ENCODE peak calls at places on chromosomes 3 and 15, in seven cellular contexts. C is IMR-90, I is neuronal stem cell, K is mesendoderm, S is H1, F is H9, A is trophoblast cell. B is an unnamed sample.

GRCh38 chr3:51786247-51786646 is 7.2 kb upstream of the IQCF6 start:
- DNase-seq in S (no peak), F (no peak), C (no peak), A (no peak), K (no peak), I (no peak), B (no peak)

GRCh38 chr3:71428841-71429609 is 154.5 kb downstream of the FOXP1 start:
- DNase-seq in S (no peak), C (peak), F (no peak), A (peak), K (no peak), I (no peak), B (no peak)

GRCh38 chr3:149638401-149639092 is 19.3 kb downstream of the WWTR1 start:
- DNase-seq in I (no peak), C (peak), K (no peak), F (no peak), S (no peak), A (no peak), B (peak)

GRCh38 chr15:88399021-88399685 is 68.0 kb downstream of the MRPL46 start:
- DNase-seq in F (no peak), S (no peak), K (no peak), A (no peak), I (no peak), C (no peak), B (no peak)

GRCh38 chr3:7001370-7001769 is 140.5 kb downstream of the GRM7 start:
- DNase-seq in F (no peak), C (no peak), I (no peak), A (no peak), K (no peak), S (no peak), B (no peak)

GRCh38 chr3:194278186-194278845 is 72.8 kb downstream of the CPN2 start:
- DNase-seq in I (no peak), A (no peak), C (no peak), K (no peak), F (peak), S (no peak), B (no peak)

GRCh38 chr15:82943176-82943575 is 9.3 kb downstream of the HOMER2 start:
- DNase-seq in F (no peak), I (no peak), C (no peak), K (peak), A (no peak), S (no peak), B (no peak)

GRCh38 chr15:47496343-47497185 is 220.7 kb upstream of the SEMA6D start:
- DNase-seq in A (no peak), S (no peak), I (no peak), F (no peak), C (no peak), K (no peak), B (no peak)

GRCh38 chr3:58626841-58627579 is 39.6 kb downstream of the FAM3D start:
- DNase-seq in I (no peak), F (no peak), K (no peak), A (no peak), S (no peak), C (no peak), B (no peak)

GRCh38 chr3:107446706-107447105 is 69.5 kb downstream of the CCDC54 start:
- DNase-seq in F (no peak), I (no peak), C (no peak), A (no peak), K (no peak), S (no peak), B (no peak)

GRCh38 chr15:94125698-94126097 is 105.7 kb upstream of the MCTP2 start:
- DNase-seq in S (no peak), I (no peak), A (no peak), K (no peak), C (no peak), F (no peak), B (no peak)

GRCh38 chr15:60966316-60966715 is 262.8 kb downstream of the RORA start:
- DNase-seq in A (no peak), F (no peak), C (peak), K (no peak), S (no peak), I (no peak), B (no peak)

GRCh38 chr15:27833178-27833577 is 265.9 kb downstream of the OCA2 start:
- DNase-seq in C (no peak), S (no peak), K (no peak), I (no peak), F (no peak), A (no peak), B (no peak)

GRCh38 chr3:120569224-120569915 is 26.8 kb upstream of the NDUFB4 start:
- DNase-seq in K (no peak), C (peak), I (no peak), A (no peak), F (no peak), S (no peak), B (no peak)

GRCh38 chr3:120567370-120568197 is 28.6 kb upstream of the NDUFB4 start:
- DNase-seq in K (peak), C (peak), F (no peak), A (no peak), S (no peak), I (no peak), B (peak)

GRCh38 chr3:120568198-120568523 is 28.0 kb upstream of the NDUFB4 start:
- DNase-seq in F (no peak), K (no peak), I (no peak), A (no peak), C (no peak), S (no peak), B (no peak)

GRCh38 chr3:120568624-120569023 is 27.5 kb upstream of the NDUFB4 start:
- DNase-seq in A (no peak), I (no peak), S (no peak), K (peak), C (peak), F (no peak), B (peak)

DNA sequence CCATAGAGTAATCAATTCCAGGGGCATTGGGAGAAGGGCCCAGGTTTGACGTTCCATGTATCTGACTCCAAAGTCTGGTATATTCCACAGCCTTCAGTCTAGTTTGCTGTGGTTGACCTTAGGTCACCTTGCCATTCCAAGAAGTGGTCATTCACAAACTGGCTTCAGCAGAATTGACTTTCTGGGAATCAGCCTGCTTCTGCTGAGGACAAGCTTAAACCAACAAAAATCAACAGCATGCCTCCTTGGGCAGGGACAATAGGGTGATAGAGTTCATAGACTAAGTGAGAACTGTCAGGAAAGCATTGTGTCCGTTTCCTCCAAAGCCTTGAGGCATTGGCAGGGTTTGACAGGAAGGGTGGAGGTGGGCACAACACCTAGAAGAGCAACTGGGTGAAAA is 24.1 kb upstream of the NDUFB4 start:
- DNase-seq in A (no peak), C (no peak), S (no peak), K (no peak), F (no peak), I (no peak), B (no peak)
- H4K8ac ChIP-seq in A (no peak), C (no peak), S (no peak), K (no peak), F (no peak), I (no peak), B (no peak)

DNA sequence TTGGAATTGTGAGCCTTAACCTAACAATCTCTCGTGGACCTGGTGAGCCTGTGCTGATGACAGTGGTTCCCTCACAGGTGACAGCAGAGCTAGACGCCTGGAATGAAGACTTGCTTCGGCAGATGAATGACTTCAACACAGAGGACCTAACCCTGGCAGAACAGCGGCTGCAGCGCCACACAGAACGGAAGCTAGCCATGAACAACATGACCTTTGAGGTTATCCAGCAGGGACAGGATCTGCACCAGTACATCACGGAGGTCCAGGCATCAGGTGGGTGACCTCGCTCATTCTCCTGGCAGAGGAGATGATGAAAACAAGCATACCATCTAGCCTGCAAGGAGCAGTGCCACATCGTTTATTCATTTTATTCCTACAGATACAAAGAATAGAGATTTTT is 316.9 kb upstream of the UMPS start:
- DNase-seq in S (no peak), F (no peak), I (no peak), A (no peak), C (no peak), K (no peak), B (no peak)
- H4K8ac ChIP-seq in S (no peak), F (no peak), I (no peak), A (no peak), C (no peak), K (no peak), B (no peak)

DNA sequence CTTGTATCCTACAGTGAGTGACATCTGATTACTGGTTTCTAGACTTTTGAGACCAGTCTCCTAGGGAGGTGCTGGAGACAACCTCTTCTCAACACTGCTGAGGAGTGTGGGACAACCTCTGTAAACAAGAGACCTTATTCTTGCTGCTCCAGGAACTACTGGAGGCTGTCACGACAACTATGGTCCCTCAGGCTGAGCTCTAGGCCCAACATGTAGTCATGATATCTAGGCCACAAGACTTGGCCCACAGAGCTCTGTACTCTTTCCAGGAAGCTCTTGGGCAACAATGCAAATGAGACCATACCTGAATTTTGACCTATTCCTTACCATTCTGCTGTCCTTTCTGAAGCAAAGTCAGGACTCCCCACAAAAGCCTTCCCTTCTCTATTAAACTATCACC is 24.3 kb upstream of the HEG1 start:
- DNase-seq in A (peak), C (no peak), S (no peak), I (no peak), F (no peak), K (no peak), B (no peak)
- H4K8ac ChIP-seq in A (no peak), C (peak), S (no peak), I (no peak), F (no peak), K (no peak), B (no peak)

DNA sequence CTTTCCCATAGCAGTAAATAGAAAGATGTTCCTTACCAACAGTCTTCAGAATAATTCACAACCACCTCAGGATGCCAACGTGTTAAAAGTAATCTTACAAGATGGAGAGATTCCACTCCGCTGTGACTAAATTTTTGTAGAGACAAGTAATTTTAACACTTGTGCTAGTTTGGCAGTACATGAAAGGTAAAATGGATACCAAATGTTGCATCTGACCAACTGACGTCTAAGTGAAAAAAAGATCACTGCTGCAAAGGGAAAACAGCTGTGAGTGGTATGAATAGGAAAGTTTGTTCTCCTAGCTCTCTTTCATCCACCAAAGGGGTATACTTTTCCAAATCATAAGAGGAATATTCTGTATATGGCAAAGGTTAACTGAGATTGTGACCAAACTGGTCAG is 2.6 kb downstream of the SPG21 start:
- DNase-seq in C (no peak), S (no peak), A (no peak), I (no peak), K (no peak), F (no peak), B (no peak)
- H4K8ac ChIP-seq in C (no peak), S (no peak), A (no peak), I (no peak), K (no peak), F (no peak), B (no peak)

DNA sequence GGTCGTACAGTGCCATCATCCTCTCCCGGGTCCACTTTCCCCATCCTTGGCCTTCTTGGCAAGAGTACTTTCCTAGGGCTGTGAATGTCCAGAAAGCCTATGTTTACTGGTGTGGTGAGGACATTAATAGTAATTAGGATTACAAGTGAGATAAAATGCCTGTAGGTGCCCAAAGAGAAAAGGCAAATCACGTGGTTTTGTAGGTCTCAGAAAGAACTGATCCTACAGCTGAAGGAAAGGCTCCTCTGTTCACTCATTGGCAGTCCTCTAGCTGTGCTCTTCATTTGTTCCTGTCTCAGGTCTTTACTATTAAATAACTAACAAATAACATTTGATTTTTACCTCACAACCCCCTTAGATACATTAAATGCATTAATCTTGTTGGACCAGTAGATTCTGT is 220.1 kb upstream of the CBLB start:
- DNase-seq in S (no peak), C (no peak), K (no peak), F (no peak), A (no peak), I (no peak), B (no peak)
- H4K8ac ChIP-seq in S (no peak), C (no peak), K (no peak), F (no peak), A (no peak), I (no peak), B (no peak)

GRCh38 chr15:99613887-99614642 is 48.3 kb downstream of the MEF2A start:
- DNase-seq in C (peak), A (peak), K (no peak), S (no peak), F (no peak), I (no peak), B (peak)

GRCh38 chr15:99616129-99616528 is 50.3 kb downstream of the MEF2A start:
- DNase-seq in I (no peak), S (no peak), K (no peak), F (no peak), A (no peak), C (no peak), B (no peak)

GRCh38 chr15:99615460-99615859 is 49.7 kb downstream of the MEF2A start:
- DNase-seq in S (no peak), K (no peak), A (no peak), F (no peak), C (no peak), I (no peak), B (no peak)

GRCh38 chr15:99614749-99615288 is 49.0 kb downstream of the MEF2A start:
- DNase-seq in C (no peak), S (no peak), I (no peak), A (peak), F (no peak), K (peak), B (peak)

GRCh38 chr15:99613481-99613880 is 47.7 kb downstream of the MEF2A start:
- DNase-seq in I (no peak), F (no peak), C (no peak), K (peak), S (no peak), A (no peak), B (no peak)
- H4K8ac ChIP-seq in I (no peak), F (no peak), C (no peak), K (no peak), S (no peak), A (no peak), B (no peak)

GRCh38 chr15:74295800-74296199 is 59.7 kb downstream of the CCDC33 start:
- DNase-seq in A (no peak), I (no peak), K (peak), S (no peak), F (no peak), C (no peak), B (no peak)
- H4K8ac ChIP-seq in A (no peak), I (no peak), K (no peak), S (no peak), F (no peak), C (no peak), B (no peak)

GRCh38 chr3:154765241-154765640 is 314.9 kb upstream of the MME start:
- DNase-seq in A (no peak), I (no peak), S (no peak), K (no peak), C (no peak), F (no peak), B (no peak)
- H4K8ac ChIP-seq in A (no peak), I (no peak), S (no peak), K (no peak), C (no peak), F (no peak), B (no peak)